ENCODE peak calls at places on chromosomes 2 and 18, in ten cellular contexts. Q is ascending aorta; D is D721Med; M is cardiac muscle cell; S is transverse colon; N is PC-9; L is mesothelial cell of epicardium; Y is ovary; E is CD4-positive, alpha-beta T cell; C is neural crest cell. U is an unnamed sample.
A peak's percentile ranks its signal among the peaks of the same experiment; 100 is the strongest.

GRCh38 chr2:221104391-221104811 is 467.7 kb downstream of the EPHA4 start:
- DNase-seq in D (no peak), E (no peak), Y (peak; percentile 70), Q (peak; percentile 42), N (no peak), M (peak; percentile 44), S (no peak), L (no peak), C (no peak), U (peak; percentile 26)

GRCh38 chr2:46471-47345 is at the start of gene FAM110C:
- DNase-seq in Q (peak; percentile 23), M (peak; percentile 67), S (peak; percentile 93), L (peak; percentile 70), D (no peak), C (no peak), Y (peak; percentile 85), E (peak; percentile 9), N (peak; percentile 93), U (no peak)

GRCh38 chr2:42840141-42840540 is 47.8 kb upstream of the HAAO start:
- DNase-seq in Q (no peak), N (no peak), C (no peak), S (no peak), L (peak; percentile 21), D (no peak), M (peak; percentile 15), Y (no peak), E (no peak), U (no peak)

GRCh38 chr2:150280255-150280654 is 207.2 kb downstream of the RND3 start:
- DNase-seq in L (no peak), Q (no peak), M (peak; percentile 92), Y (no peak), C (no peak), D (no peak), S (no peak), E (no peak), N (no peak), U (no peak)

GRCh38 chr18:62457830-62458229 is 65.0 kb upstream of the ZCCHC2 start:
- DNase-seq in M (no peak), D (no peak), L (no peak), E (no peak), Q (no peak), C (no peak), S (no peak), N (no peak), Y (no peak), U (no peak)

GRCh38 chr2:194619368-194619767 is 1037.7 kb upstream of the SLC39A10 start:
- DNase-seq in L (no peak), S (no peak), D (no peak), Y (no peak), C (no peak), E (no peak), Q (no peak), N (no peak), M (no peak), U (no peak)

GRCh38 chr18:34773378-34773777 is 63.3 kb downstream of the DTNA start:
- DNase-seq in M (no peak), N (no peak), C (no peak), Y (no peak), D (no peak), L (no peak), Q (no peak), E (no peak), S (no peak), U (no peak)

GRCh38 chr2:64750001-64750816 is 96.5 kb upstream of the SERTAD2 start:
- DNase-seq in Y (peak; percentile 75), C (peak; percentile 20), Q (no peak), D (no peak), L (peak; percentile 71), N (peak; percentile 26), M (peak; percentile 52), S (peak; percentile 68), E (peak; percentile 10), U (no peak)

GRCh38 chr2:218285604-218286003 is 6.7 kb downstream of the TMBIM1 start:
- DNase-seq in L (no peak), Y (peak; percentile 58), C (no peak), E (no peak), D (peak; percentile 14), M (peak; percentile 78), S (no peak), N (no peak), Q (peak; percentile 38), U (no peak)

GRCh38 chr2:65164379-65165023 is 34.6 kb upstream of the RAB1A start:
- DNase-seq in D (no peak), Y (no peak), S (no peak), C (no peak), L (no peak), M (peak; percentile 38), Q (no peak), E (no peak), N (no peak), U (no peak)

GRCh38 chr2:109471656-109472055 is 142.1 kb downstream of the SEPTIN10 start:
- DNase-seq in Y (no peak), Q (no peak), D (no peak), M (no peak), N (no peak), L (no peak), C (no peak), S (no peak), E (no peak), U (no peak)

GRCh38 chr2:143684731-143685364 is 555.6 kb downstream of the ARHGAP15 start:
- DNase-seq in Q (no peak), D (no peak), Y (no peak), S (no peak), E (no peak), N (no peak), M (no peak), C (no peak), L (no peak), U (no peak)

GRCh38 chr2:143685439-143686078 is 556.3 kb downstream of the ARHGAP15 start:
- DNase-seq in L (no peak), N (no peak), E (no peak), Y (no peak), S (no peak), Q (no peak), M (no peak), C (no peak), D (no peak), U (no peak)

GRCh38 chr2:143688815-143689214 is 559.6 kb downstream of the ARHGAP15 start:
- DNase-seq in M (no peak), C (no peak), N (no peak), S (no peak), E (no peak), Y (no peak), D (no peak), Q (no peak), L (no peak), U (no peak)

GRCh38 chr2:143688248-143688647 is 559.0 kb downstream of the ARHGAP15 start:
- DNase-seq in N (no peak), D (no peak), C (no peak), S (no peak), L (no peak), Q (no peak), M (no peak), Y (no peak), E (no peak), U (no peak)

DNA sequence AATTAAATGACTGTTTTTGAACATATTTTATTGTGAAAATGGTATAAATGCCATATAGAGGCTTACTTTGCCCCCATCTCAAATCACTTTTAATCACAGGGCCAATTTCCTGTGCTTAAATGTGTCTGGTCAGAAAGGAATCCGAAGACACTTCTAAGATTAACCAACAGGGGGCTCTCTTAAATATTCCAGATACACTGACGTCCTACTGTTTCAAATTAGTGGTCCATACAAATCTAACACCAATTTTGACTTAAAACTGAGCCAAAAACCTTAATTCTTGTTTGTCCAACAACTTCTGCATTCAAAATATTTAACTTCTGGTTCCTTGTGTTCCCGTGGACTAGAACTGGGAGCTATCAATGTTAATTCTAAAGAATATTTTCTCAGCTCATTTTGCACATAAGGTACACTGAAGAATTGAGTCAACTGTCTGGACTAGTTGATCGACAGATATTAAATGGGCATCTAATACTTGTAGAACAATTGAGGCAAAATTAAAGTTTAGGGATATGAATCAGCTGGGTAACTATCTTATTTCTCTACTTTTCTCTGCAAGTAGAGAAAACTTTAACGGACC is 557.5 kb downstream of the ARHGAP15 start:
- DNase-seq in Q (no peak), M (peak; percentile 68), E (no peak), C (no peak), D (no peak), L (no peak), Y (no peak), N (no peak), S (no peak), U (no peak)
- TF ChIP-seq CTCF in Q (no peak), M (peak; percentile 66), E (peak; percentile 42), C (peak; percentile 69), D (peak; percentile 43), L (peak; percentile 65), Y (peak; percentile 31), N (peak; percentile 73), S (peak; percentile 47), U (no peak)

DNA sequence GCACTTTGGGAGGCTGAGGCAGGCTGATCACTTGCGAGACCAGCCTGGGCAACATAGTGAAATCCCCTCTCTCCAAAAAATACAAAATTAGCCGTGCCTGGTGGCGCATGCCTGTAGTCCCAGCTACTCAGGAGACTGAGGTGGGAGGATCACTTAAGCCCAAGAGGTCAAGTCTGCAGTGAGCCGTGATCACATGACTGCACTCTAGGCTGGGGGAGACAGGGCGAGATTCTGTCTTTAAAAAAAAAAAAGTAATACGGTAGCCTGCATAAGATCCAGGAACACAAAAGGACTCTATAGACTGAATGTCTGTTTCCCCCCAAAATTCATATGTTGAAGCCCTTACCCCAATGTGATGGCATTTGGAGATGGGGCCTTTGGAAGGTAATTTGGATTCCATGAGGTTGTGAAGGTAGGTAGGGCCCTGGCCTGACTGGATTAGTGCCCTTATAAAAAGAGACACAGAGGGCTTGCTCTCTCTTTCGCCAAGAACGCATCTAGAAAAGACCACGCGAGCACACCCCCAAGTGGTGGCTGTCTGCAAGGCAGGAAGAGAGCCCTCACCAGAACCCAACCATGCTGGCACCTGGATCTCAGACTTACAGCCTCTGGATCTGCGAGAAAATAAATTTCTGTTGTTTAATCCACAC is 17.0 kb downstream of the MBOAT2 start:
- DNase-seq in D (no peak), M (no peak), N (no peak), Q (no peak), E (no peak), S (no peak), L (no peak), Y (no peak), C (peak; percentile 23), U (no peak)
- TF ChIP-seq CTCF in D (peak; percentile 20), M (peak; percentile 28), N (no peak), Q (no peak), E (no peak), S (no peak), L (no peak), Y (no peak), C (peak; percentile 48), U (no peak)

GRCh38 chr2:101725515-101726192 is 28.1 kb downstream of the MAP4K4 start:
- DNase-seq in L (no peak), D (no peak), M (peak; percentile 47), N (no peak), Q (no peak), Y (no peak), S (no peak), C (no peak), E (no peak), U (no peak)
- TF ChIP-seq CTCF in L (no peak), D (no peak), M (peak; percentile 40), N (no peak), Q (no peak), Y (no peak), S (no peak), C (peak; percentile 31), E (no peak), U (no peak)

DNA sequence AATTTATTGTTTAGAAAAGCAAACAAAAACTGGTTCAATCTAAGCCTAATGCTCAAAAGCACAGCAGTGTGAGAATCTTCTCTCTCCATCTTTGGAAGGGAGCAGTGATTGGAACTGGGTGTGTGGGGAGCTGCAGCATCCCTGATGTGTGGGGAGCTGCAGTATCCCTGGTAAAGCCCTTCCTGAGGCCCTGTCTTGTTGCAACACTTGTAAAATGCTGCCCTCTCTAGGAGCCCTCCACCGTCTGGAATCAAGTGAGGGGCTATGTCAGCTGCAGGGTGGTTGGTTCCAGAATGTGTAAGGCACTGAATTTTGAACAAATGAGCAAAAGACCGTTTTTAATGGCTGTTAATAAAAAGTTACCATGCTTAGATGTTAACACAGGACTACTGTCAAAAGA is 147.7 kb upstream of the RAB12 start:
- DNase-seq in Y (no peak), N (no peak), S (no peak), L (no peak), D (no peak), E (no peak), M (no peak), Q (no peak), C (no peak), U (no peak)
- TF ChIP-seq CTCF in Y (no peak), N (no peak), S (no peak), L (no peak), D (no peak), E (no peak), M (no peak), Q (no peak), C (no peak), U (no peak)

U was measured in omental fat pad.